ENCODE peak calls at places on chromosomes 7 and 10, in nine cellular contexts. L, V, P, Q, G, Y, O, R and N are unnamed samples.

GRCh38 chr7:112692333-112692732 is 97.9 kb downstream of the TMEM168 start:
- DNase-seq in L (no peak), V (no peak), P (no peak), Q (no peak), G (no peak), Y (no peak), O (peak), R (no peak), N (no peak)

GRCh38 chr10:51079331-51079730 is 5.0 kb downstream of the PRKG1 start:
- DNase-seq in L (no peak), V (no peak), P (peak), Q (no peak), G (no peak), Y (no peak), O (no peak), R (no peak), N (no peak)

GRCh38 chr7:123410273-123410928 is 124.0 kb downstream of the IQUB start:
- DNase-seq in L (peak), V (no peak), P (peak), Q (peak), G (no peak), Y (no peak), O (no peak), R (peak), N (peak)

GRCh38 chr7:41148521-41148951 is 554.4 kb downstream of the INHBA start:
- DNase-seq in L (peak), V (no peak), P (no peak), Q (peak), G (no peak), Y (no peak), O (peak), R (no peak), N (peak)

GRCh38 chr7:25405736-25406135 is 177.4 kb upstream of the NPVF start:
- DNase-seq in L (no peak), V (no peak), P (no peak), Q (no peak), G (no peak), Y (no peak), O (no peak), R (no peak), N (no peak)

GRCh38 chr7:11239311-11239710 is 265.6 kb downstream of the PHF14 start:
- DNase-seq in L (no peak), V (no peak), P (no peak), Q (no peak), G (no peak), Y (no peak), O (no peak), R (no peak), N (peak)

GRCh38 chr10:129935861-129936140 is 28.3 kb downstream of the EBF3 start:
- DNase-seq in L (no peak), V (no peak), P (no peak), Q (no peak), G (no peak), Y (no peak), O (no peak), R (no peak), N (no peak)

GRCh38 chr7:134444961-134445315 is 14.0 kb downstream of the AKR1B1 start:
- DNase-seq in L (no peak), V (no peak), P (no peak), Q (no peak), G (no peak), Y (no peak), O (no peak), R (no peak), N (no peak)

GRCh38 chr10:34444223-34445183 is 370.6 kb downstream of the PARD3 start:
- DNase-seq in L (no peak), V (no peak), P (no peak), Q (no peak), G (no peak), Y (no peak), O (no peak), R (no peak), N (no peak)

GRCh38 chr10:102410427-102411073 is 8.0 kb downstream of the PSD start:
- DNase-seq in L (no peak), V (no peak), P (peak), Q (no peak), G (no peak), Y (no peak), O (no peak), R (no peak), N (no peak)

GRCh38 chr7:2112261-2113203 is 120.2 kb downstream of the MAD1L1 start:
- DNase-seq in L (no peak), V (peak), P (no peak), Q (no peak), G (no peak), Y (no peak), O (no peak), R (no peak), N (no peak)

GRCh38 chr7:90777075-90777864 is 181.1 kb downstream of the CDK14 start:
- DNase-seq in L (no peak), V (peak), P (no peak), Q (no peak), G (no peak), Y (no peak), O (no peak), R (no peak), N (no peak)

GRCh38 chr7:101163281-101164070 is 1.9 kb downstream of the VGF start:
- DNase-seq in L (no peak), V (no peak), P (no peak), Q (peak), G (no peak), Y (no peak), O (peak), R (peak), N (peak)

GRCh38 chr10:132665946-132666732 is 119.8 kb downstream of the NKX6-2 start:
- DNase-seq in L (peak), V (no peak), P (no peak), Q (peak), G (no peak), Y (no peak), O (no peak), R (no peak), N (peak)

GRCh38 chr7:45656431-45656830 is 82.3 kb downstream of the ADCY1 start:
- DNase-seq in L (no peak), V (no peak), P (no peak), Q (no peak), G (no peak), Y (no peak), O (no peak), R (no peak), N (no peak)

GRCh38 chr7:23893942-23894890 is 184.2 kb downstream of the STK31 start:
- DNase-seq in L (peak), V (no peak), P (no peak), Q (peak), G (no peak), Y (peak), O (no peak), R (no peak), N (peak)

GRCh38 chr7:137657476-137658193 is 189.1 kb downstream of the DGKI start:
- DNase-seq in L (no peak), V (no peak), P (no peak), Q (no peak), G (no peak), Y (no peak), O (no peak), R (peak), N (no peak)

GRCh38 chr10:42475168-42476098 is 162.9 kb downstream of the ZNF33B start:
- DNase-seq in L (no peak), V (no peak), P (peak), Q (peak), G (no peak), Y (no peak), O (no peak), R (peak), N (peak)

GRCh38 chr7:155234950-155235789 is 62.5 kb upstream of the INSIG1 start:
- DNase-seq in L (no peak), V (no peak), P (no peak), Q (no peak), G (no peak), Y (no peak), O (no peak), R (no peak), N (no peak)

GRCh38 chr7:24245362-24245761 is 38.6 kb upstream of the NPY start:
- DNase-seq in L (no peak), V (peak), P (no peak), Q (no peak), G (no peak), Y (no peak), O (no peak), R (no peak), N (no peak)

GRCh38 chr10:36759111-36759805 is 366.1 kb upstream of the ANKRD30A start:
- DNase-seq in L (peak), V (no peak), P (no peak), Q (no peak), G (no peak), Y (no peak), O (no peak), R (no peak), N (peak)

GRCh38 chr7:91846436-91846835 is 34.1 kb downstream of the MTERF1 start:
- DNase-seq in L (peak), V (no peak), P (no peak), Q (no peak), G (no peak), Y (no peak), O (no peak), R (no peak), N (no peak)

GRCh38 chr7:32661501-32661900 is 166.2 kb downstream of the AVL9 start:
- DNase-seq in L (no peak), V (no peak), P (no peak), Q (no peak), G (no peak), Y (no peak), O (no peak), R (no peak), N (no peak)

GRCh38 chr10:24722676-24723385 is 856 bp downstream of the ARHGAP21 start:
- DNase-seq in L (no peak), V (peak), P (peak), Q (no peak), G (peak), Y (peak), O (no peak), R (no peak), N (peak)

GRCh38 chr7:102933763-102934162 is 21.0 kb downstream of the LRRC17 start:
- DNase-seq in L (peak), V (no peak), P (peak), Q (no peak), G (peak), Y (no peak), O (no peak), R (no peak), N (no peak)

GRCh38 chr7:141585592-141586510 is 34.6 kb downstream of the AGK start:
- DNase-seq in L (peak), V (peak), P (no peak), Q (peak), G (no peak), Y (no peak), O (no peak), R (no peak), N (peak)

GRCh38 chr7:2654059-2654458 is 22.3 kb downstream of the TTYH3 start:
- DNase-seq in L (no peak), V (no peak), P (no peak), Q (no peak), G (no peak), Y (no peak), O (peak), R (no peak), N (no peak)

GRCh38 chr7:157488966-157489365 is 152.2 kb downstream of the DNAJB6 start:
- DNase-seq in L (no peak), V (no peak), P (no peak), Q (no peak), G (no peak), Y (no peak), O (no peak), R (no peak), N (no peak)

GRCh38 chr10:12459338-12459737 is 110.0 kb downstream of the CAMK1D start:
- DNase-seq in L (no peak), V (no peak), P (no peak), Q (no peak), G (no peak), Y (no peak), O (no peak), R (no peak), N (no peak)

GRCh38 chr10:130353928-130354327 is 217.7 kb downstream of the GLRX3 start:
- DNase-seq in L (no peak), V (no peak), P (no peak), Q (no peak), G (no peak), Y (no peak), O (no peak), R (no peak), N (no peak)

GRCh38 chr7:29017666-29018065 is 59.5 kb upstream of the TRIL start:
- DNase-seq in L (no peak), V (no peak), P (no peak), Q (peak), G (no peak), Y (no peak), O (peak), R (no peak), N (peak)